ENCODE peak calls at places on chromosomes 4 and X, in four cellular contexts. U is MM.1S, L is hepatocyte, J is GM23338. E is an unnamed sample.

GRCh38 chr4:121018543-121018942 is 53.8 kb downstream of the NDNF start:
- DNase-seq in U (no peak), L (no peak), J (no peak), E (no peak)

GRCh38 chrX:155857561-155857960 is 23.6 kb upstream of the VAMP7 start:
- DNase-seq in U (peak; percentile 50), L (no peak), J (peak; percentile 29), E (peak; percentile 23)

GRCh38 chr4:76585897-76586360 is 150.9 kb downstream of the SHROOM3 start:
- DNase-seq in U (peak; percentile 91), L (peak; percentile 93), J (peak; percentile 96), E (peak; percentile 91)

GRCh38 chr4:61500883-61501282 is 300.8 kb downstream of the ADGRL3 start:
- DNase-seq in U (no peak), L (no peak), J (peak; percentile 20), E (no peak)

GRCh38 chr4:133596459-133596858 is 447.4 kb downstream of the PCDH10 start:
- DNase-seq in U (no peak), L (no peak), J (peak; percentile 40), E (no peak)

GRCh38 chrX:56232221-56233082 is at the start of gene KLF8:
- DNase-seq in U (no peak), L (peak; percentile 58), J (peak; percentile 72), E (peak; percentile 76)

GRCh38 chr4:120720354-120720753 is 202.2 kb downstream of the PRDM5 start:
- DNase-seq in U (peak; percentile 31), L (no peak), J (no peak), E (no peak)

GRCh38 chr4:27429260-27429970 is 568.8 kb downstream of the STIM2 start:
- DNase-seq in U (no peak), L (peak; percentile 34), J (no peak), E (no peak)

GRCh38 chrX:77119706-77120105 is 327.5 kb upstream of the FGF16 start:
- DNase-seq in U (no peak), L (peak; percentile 10), J (no peak), E (no peak)

GRCh38 chr4:8171941-8172924 is 13.6 kb upstream of the ABLIM2 start:
- DNase-seq in U (no peak), L (no peak), J (no peak), E (no peak)

DNA sequence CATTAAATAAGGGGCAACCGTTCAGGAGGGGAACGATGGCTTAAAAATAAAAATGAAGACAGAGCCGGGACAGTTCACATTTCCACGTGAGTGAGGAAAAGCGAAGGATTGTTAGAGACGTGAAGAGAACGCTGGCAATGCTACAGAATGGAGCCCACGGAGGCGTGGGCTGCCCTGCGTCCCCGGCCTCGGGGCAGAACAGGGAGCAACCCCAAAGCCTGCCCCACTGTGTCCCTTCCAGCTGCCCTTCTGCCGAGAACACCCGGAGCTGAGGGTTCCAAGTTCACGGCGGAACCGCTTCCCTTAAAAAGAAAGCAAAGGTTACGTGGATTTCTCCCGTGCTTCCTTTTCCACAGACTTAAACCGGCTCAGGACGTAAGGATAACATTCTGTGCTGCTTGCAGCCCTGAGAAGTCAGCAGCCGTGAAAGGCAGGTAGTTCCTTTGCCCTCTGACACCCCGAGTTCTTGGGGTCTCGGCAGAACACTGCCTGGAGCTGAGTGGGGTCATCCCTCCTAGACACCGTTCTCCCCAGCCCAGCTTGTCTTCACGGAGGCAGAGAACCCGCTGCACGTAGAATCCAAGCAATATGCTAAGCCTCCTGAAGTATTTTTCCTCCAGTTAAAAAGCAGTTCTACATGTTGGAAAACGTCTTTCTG is 14.2 kb downstream of the DHRSX start:
- DNase-seq in U (no peak), L (no peak), J (no peak), E (peak; percentile 33)
- H3K36me3 ChIP-seq in U (no peaks in the 10 kb centered on the region), L (no peaks in the 10 kb centered on the region), J (no peaks in the 10 kb centered on the region), E (peaks cover 15% of the 10 kb centered on the region)

DNA sequence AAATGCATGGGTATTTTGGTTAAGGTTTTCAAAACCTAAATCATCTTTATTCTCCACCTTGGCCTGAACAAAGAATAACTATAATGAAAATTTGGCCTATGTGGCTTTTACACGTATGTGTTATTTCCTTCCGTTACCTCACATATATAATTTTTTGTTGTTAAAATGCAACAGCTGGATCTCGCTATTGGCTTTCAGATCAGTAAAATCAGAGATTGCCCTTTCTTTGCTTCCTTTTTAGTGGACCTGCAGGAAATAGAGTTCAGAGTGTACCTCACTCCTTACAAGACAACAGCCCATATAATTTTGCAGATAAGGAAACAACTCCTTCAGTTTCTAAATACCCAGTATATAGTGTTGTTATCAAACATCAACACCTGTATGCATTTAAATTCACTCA is 96.4 kb upstream of the SPRY1 start:
- DNase-seq in U (no peak), L (no peak), J (no peak), E (no peak)
- H3K4me3 ChIP-seq in U (no peak overlapping the region), L (no peak overlapping the region), J (no peak overlapping the region), E (no peak overlapping the region)

DNA sequence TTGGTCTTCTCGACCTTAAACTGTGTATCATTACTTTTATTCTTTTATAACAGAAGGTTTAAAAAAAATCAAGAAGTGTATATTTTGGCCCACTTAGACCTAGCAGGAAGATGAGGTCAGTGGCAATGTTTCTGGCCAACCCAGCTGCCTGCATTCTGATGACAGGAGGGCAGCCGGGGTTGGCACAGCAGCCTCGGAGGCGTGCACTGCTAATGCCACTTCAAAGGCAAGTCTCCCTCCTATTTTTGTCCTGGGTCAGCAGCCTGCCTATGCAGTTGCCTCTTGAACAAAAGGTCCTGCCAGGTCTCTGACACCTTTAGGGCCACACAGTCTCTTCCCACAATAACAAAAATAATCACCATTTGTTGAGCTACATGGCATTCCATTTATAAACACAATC is 89.4 kb upstream of the MYOZ2 start:
- DNase-seq in U (peak; percentile 83), L (no peak), J (no peak), E (no peak)
- H3K36me3 ChIP-seq in U (no peaks in the 10 kb centered on the region), L (no peaks in the 10 kb centered on the region), J (no peaks in the 10 kb centered on the region), E (no peaks in the 10 kb centered on the region)

DNA sequence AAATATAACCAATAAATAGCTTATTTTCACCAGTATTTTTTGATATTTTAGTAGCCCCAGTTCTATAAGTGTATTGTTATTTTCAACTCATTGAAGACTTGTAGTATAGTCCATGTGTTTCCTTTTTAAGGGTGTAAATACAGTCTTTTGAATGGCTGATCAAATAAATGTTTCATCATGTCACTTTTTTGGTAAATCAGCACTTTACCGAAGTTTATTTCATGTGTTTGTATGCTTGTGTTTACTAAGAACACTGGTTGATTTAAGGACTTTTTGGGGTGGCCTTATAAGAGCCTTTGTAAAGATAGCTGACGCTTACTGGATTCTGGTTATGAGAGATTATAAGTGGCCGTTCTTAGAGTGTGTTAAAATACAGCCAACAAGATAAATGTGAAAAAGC is 2.6 kb downstream of the UBE2K start:
- DNase-seq in U (no peak), L (no peak), J (no peak), E (no peak)
- H3K4me3 ChIP-seq in U (peak overlapping the region; percentile 93), L (peak overlapping the region; percentile 88), J (peak overlapping the region; percentile 94), E (no peak overlapping the region)

DNA sequence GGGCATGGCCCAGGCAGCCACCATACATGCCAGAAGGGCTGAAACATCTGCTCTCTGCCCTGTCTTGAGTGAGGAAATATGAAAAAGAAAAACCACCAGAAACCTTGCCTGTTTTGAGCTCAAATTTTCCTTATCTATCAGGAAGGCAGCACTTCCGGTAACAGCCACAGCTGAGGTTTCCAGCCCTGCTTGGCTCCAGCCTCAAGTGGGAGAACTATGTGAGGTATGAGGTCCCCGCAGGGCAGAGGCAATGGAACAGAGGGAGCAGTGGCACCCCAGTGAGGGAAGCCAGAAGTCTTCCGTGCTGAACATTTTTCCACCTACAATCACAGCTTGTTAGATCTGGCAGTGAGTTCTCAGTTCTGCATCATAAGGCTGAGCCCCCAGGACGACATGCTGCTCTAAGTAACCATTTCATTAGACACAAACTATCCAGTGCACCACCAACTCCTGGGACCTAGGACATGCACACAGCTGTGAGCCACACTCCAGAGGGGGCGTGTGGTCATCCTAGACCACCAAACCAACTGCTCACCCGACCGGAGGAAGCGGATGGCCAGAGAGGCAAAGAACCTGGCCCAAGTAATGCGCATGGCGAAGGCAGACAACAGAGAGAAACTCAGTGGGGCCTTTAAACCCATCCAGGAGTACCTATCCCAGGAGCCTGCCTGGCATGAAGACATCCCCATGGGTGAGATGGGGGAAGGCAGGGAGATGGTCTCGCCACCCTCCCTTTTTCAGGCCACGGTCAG is 22.6 kb downstream of the WDR1 start:
- DNase-seq in U (no peak), L (peak; percentile 71), J (no peak), E (no peak)
- H3K36me3 ChIP-seq in U (peaks cover 33% of the 10 kb centered on the region), L (no peaks in the 10 kb centered on the region), J (peaks cover 32% of the 10 kb centered on the region), E (peaks cover 69% of the 10 kb centered on the region)

GRCh38 chr4:25088342-25088952 is 57.7 kb upstream of the LGI2 start:
- DNase-seq in U (peak; percentile 67), L (no peak), J (peak; percentile 47), E (peak; percentile 38)

GRCh38 chr4:25095756-25096552 is 64.3 kb downstream of the SEPSECS start:
- DNase-seq in U (no peak), L (no peak), J (peak; percentile 11), E (no peak)

GRCh38 chr4:25090516-25090915 is 59.8 kb upstream of the LGI2 start:
- DNase-seq in U (no peak), L (no peak), J (no peak), E (no peak)

GRCh38 chr4:25089058-25089763 is 58.5 kb upstream of the LGI2 start:
- DNase-seq in U (no peak), L (no peak), J (no peak), E (no peak)

DNA sequence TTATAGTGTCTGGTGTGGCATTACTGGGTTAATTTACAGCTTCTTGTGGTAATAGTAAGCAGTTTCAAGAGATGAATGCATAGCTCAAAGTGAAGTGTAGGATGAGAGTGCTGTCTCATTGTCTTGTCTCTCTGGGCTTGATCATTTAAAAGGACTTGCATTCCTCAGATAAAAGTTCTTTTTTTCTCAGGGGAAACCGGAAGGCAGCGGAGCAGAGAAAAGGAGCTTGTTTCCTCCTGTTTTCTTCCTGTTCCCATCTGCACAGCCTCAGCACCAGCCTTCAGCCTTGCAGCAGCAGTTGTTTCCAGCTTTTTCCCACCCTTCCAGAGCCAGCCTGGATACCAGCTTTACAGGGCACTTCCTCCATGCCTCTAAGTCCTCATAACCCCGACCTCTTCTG is 61.4 kb upstream of the LGI2 start:
- DNase-seq in U (no peak), L (no peak), J (peak; percentile 36), E (no peak)
- H3K4me3 ChIP-seq in U (no peak overlapping the region), L (no peak overlapping the region), J (no peak overlapping the region), E (no peak overlapping the region)

GRCh38 chr4:15557806-15558550 is 88.3 kb downstream of the CC2D2A start:
- DNase-seq in U (no peak), L (no peak), J (no peak), E (no peak)

GRCh38 chr4:15562623-15563022 is 92.5 kb downstream of the FBXL5 start:
- DNase-seq in U (no peak), L (no peak), J (no peak), E (no peak)

GRCh38 chr4:15556533-15556932 is 86.9 kb downstream of the CC2D2A start:
- DNase-seq in U (no peak), L (no peak), J (no peak), E (no peak)

GRCh38 chr4:15563871-15564270 is 91.3 kb downstream of the FBXL5 start:
- DNase-seq in U (no peak), L (no peak), J (no peak), E (no peak)

GRCh38 chr4:15562114-15562513 is 92.4 kb downstream of the CC2D2A start:
- DNase-seq in U (no peak), L (no peak), J (no peak), E (no peak)
- H3K36me3 ChIP-seq in U (no peaks in the 10 kb centered on the region), L (no peaks in the 10 kb centered on the region), J (no peaks in the 10 kb centered on the region), E (no peaks in the 10 kb centered on the region)